ENCODE peak calls at places on chromosomes 11 and 22, in six cellular contexts. One of them, this sample, is unnamed.

GRCh38 chr11:120025606-120026335 is 112.1 kb downstream of the TRIM29 start:
- DNase-seq in CD8-positive, alpha-beta T cell: peak
- DNase-seq in tibial artery: no peak
- DNase-seq in CD4-positive, alpha-beta T cell: no peak
- DNase-seq in transverse colon: no peak
- DNase-seq in endothelial cell: no peak
- DNase-seq in this sample: no peak

GRCh38 chr11:62402226-62402625 is 16.6 kb upstream of the SCGB1A1 start:
- DNase-seq in CD8-positive, alpha-beta T cell: peak
- DNase-seq in transverse colon: peak
- DNase-seq in tibial artery: peak
- DNase-seq in CD4-positive, alpha-beta T cell: peak
- DNase-seq in endothelial cell: no peak
- DNase-seq in this sample: peak

GRCh38 chr11:67053896-67054850 is 2.5 kb upstream of the RHOD start:
- DNase-seq in CD4-positive, alpha-beta T cell: peak
- DNase-seq in endothelial cell: peak
- DNase-seq in transverse colon: peak
- DNase-seq in tibial artery: peak
- DNase-seq in CD8-positive, alpha-beta T cell: no peak
- DNase-seq in this sample: no peak

GRCh38 chr11:18239655-18240054 is 3.1 kb upstream of the SAA4 start:
- DNase-seq in endothelial cell: no peak
- DNase-seq in CD8-positive, alpha-beta T cell: no peak
- DNase-seq in tibial artery: no peak
- DNase-seq in CD4-positive, alpha-beta T cell: no peak
- DNase-seq in transverse colon: no peak
- DNase-seq in this sample: no peak

GRCh38 chr11:10770626-10771254 is 19.7 kb downstream of the CTR9 start:
- DNase-seq in transverse colon: peak
- DNase-seq in CD4-positive, alpha-beta T cell: no peak
- DNase-seq in endothelial cell: peak
- DNase-seq in tibial artery: no peak
- DNase-seq in CD8-positive, alpha-beta T cell: no peak
- DNase-seq in this sample: no peak

GRCh38 chr11:68380786-68381622 is 68.6 kb downstream of the LRP5 start:
- DNase-seq in endothelial cell: no peak
- DNase-seq in transverse colon: no peak
- DNase-seq in CD4-positive, alpha-beta T cell: no peak
- DNase-seq in CD8-positive, alpha-beta T cell: no peak
- DNase-seq in tibial artery: peak
- DNase-seq in this sample: no peak

GRCh38 chr11:57567210-57567511 is 311 bp downstream of the UBE2L6 start:
- DNase-seq in CD8-positive, alpha-beta T cell: peak
- DNase-seq in CD4-positive, alpha-beta T cell: peak
- DNase-seq in transverse colon: peak
- DNase-seq in endothelial cell: no peak
- DNase-seq in tibial artery: no peak
- DNase-seq in this sample: no peak

GRCh38 chr11:113411536-113411935 is 24.0 kb downstream of the ANKK1 start:
- DNase-seq in endothelial cell: no peak
- DNase-seq in CD8-positive, alpha-beta T cell: no peak
- DNase-seq in transverse colon: no peak
- DNase-seq in tibial artery: no peak
- DNase-seq in CD4-positive, alpha-beta T cell: no peak
- DNase-seq in this sample: no peak

GRCh38 chr11:11313426-11313825 is 39.6 kb downstream of the CSNK2A3 start:
- DNase-seq in CD8-positive, alpha-beta T cell: no peak
- DNase-seq in CD4-positive, alpha-beta T cell: no peak
- DNase-seq in tibial artery: no peak
- DNase-seq in endothelial cell: no peak
- DNase-seq in transverse colon: no peak
- DNase-seq in this sample: no peak

GRCh38 chr11:66459138-66459778 is 7.4 kb upstream of the PELI3 start:
- DNase-seq in CD8-positive, alpha-beta T cell: no peak
- DNase-seq in tibial artery: no peak
- DNase-seq in transverse colon: no peak
- DNase-seq in endothelial cell: no peak
- DNase-seq in CD4-positive, alpha-beta T cell: no peak
- DNase-seq in this sample: no peak

GRCh38 chr11:64652586-64653387 is 61.8 kb downstream of the SLC22A12 start:
- DNase-seq in transverse colon: peak
- DNase-seq in endothelial cell: peak
- DNase-seq in tibial artery: peak
- DNase-seq in CD4-positive, alpha-beta T cell: peak
- DNase-seq in CD8-positive, alpha-beta T cell: peak
- DNase-seq in this sample: no peak

GRCh38 chr11:64654439-64654838 is 63.4 kb downstream of the SLC22A12 start:
- DNase-seq in endothelial cell: no peak
- DNase-seq in transverse colon: no peak
- DNase-seq in CD4-positive, alpha-beta T cell: no peak
- DNase-seq in tibial artery: no peak
- DNase-seq in CD8-positive, alpha-beta T cell: no peak
- DNase-seq in this sample: no peak

GRCh38 chr11:64650923-64651523 is 60.0 kb downstream of the SLC22A12 start:
- DNase-seq in endothelial cell: peak
- DNase-seq in CD4-positive, alpha-beta T cell: no peak
- DNase-seq in CD8-positive, alpha-beta T cell: no peak
- DNase-seq in transverse colon: no peak
- DNase-seq in tibial artery: no peak
- DNase-seq in this sample: no peak

GRCh38 chr11:64654958-64655541 is 64.0 kb downstream of the SLC22A12 start:
- DNase-seq in CD4-positive, alpha-beta T cell: no peak
- DNase-seq in transverse colon: no peak
- DNase-seq in CD8-positive, alpha-beta T cell: no peak
- DNase-seq in endothelial cell: no peak
- DNase-seq in tibial artery: no peak
- DNase-seq in this sample: no peak

GRCh38 chr11:64653388-64653973 is 62.5 kb downstream of the SLC22A12 start:
- DNase-seq in tibial artery: no peak
- DNase-seq in transverse colon: no peak
- DNase-seq in CD4-positive, alpha-beta T cell: no peak
- DNase-seq in endothelial cell: no peak
- DNase-seq in CD8-positive, alpha-beta T cell: no peak
- DNase-seq in this sample: no peak
- TF ChIP-seq CTCF in tibial artery: no peak
- TF ChIP-seq CTCF in transverse colon: peak
- TF ChIP-seq CTCF in CD4-positive, alpha-beta T cell: no peak
- TF ChIP-seq CTCF in endothelial cell: no peak
- TF ChIP-seq CTCF in CD8-positive, alpha-beta T cell: peak
- TF ChIP-seq CTCF in this sample: peak

GRCh38 chr22:50719814-50720300 is 18.1 kb upstream of the ACR start:
- DNase-seq in tibial artery: no peak
- DNase-seq in transverse colon: no peak
- DNase-seq in CD8-positive, alpha-beta T cell: no peak
- DNase-seq in CD4-positive, alpha-beta T cell: no peak
- DNase-seq in endothelial cell: no peak
- DNase-seq in this sample: no peak

GRCh38 chr22:50716291-50717024 is 21.5 kb upstream of the ACR start:
- DNase-seq in CD8-positive, alpha-beta T cell: no peak
- DNase-seq in tibial artery: no peak
- DNase-seq in endothelial cell: no peak
- DNase-seq in transverse colon: no peak
- DNase-seq in CD4-positive, alpha-beta T cell: no peak
- DNase-seq in this sample: no peak

GRCh38 chr22:50718352-50718709 is 19.7 kb upstream of the ACR start:
- DNase-seq in transverse colon: no peak
- DNase-seq in CD8-positive, alpha-beta T cell: no peak
- DNase-seq in endothelial cell: no peak
- DNase-seq in CD4-positive, alpha-beta T cell: no peak
- DNase-seq in tibial artery: no peak
- DNase-seq in this sample: no peak

GRCh38 chr22:50715776-50716175 is 22.2 kb upstream of the ACR start:
- DNase-seq in transverse colon: no peak
- DNase-seq in CD4-positive, alpha-beta T cell: no peak
- DNase-seq in endothelial cell: no peak
- DNase-seq in tibial artery: no peak
- DNase-seq in CD8-positive, alpha-beta T cell: no peak
- DNase-seq in this sample: no peak

DNA sequence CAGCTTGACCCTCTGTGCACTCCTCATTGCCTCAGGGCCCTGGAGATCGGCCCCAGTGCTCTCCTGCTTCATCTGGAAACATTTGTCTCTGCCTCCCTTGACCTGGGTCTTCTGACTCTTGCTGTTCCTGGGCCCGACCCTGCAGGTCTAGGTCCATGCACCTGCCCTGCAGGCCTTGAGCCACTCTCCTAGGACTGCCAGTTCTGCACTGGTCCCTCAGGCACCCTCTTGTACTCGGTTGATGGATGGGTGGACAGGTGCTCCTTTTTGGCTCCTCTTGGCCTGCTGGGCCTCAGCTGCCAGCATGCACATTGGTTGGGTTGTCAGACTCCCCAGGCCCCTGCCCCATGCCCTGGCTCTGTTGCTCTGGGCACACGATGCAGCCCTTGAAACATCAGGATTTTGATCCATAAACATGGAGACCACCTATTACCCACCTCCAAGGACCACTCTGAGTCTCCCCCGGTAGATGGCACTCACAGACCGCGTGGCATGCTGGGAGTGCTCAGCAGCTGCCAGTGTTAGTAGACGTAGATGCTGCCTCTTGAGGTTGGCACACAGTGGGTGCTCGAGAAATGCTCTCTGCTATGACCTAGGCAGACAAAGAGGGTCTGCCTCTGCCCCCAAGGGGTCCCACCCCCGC is 20.2 kb upstream of the ACR start:
- DNase-seq in endothelial cell: no peak
- DNase-seq in CD4-positive, alpha-beta T cell: no peak
- DNase-seq in transverse colon: no peak
- DNase-seq in CD8-positive, alpha-beta T cell: no peak
- DNase-seq in tibial artery: no peak
- DNase-seq in this sample: no peak
- TF ChIP-seq CTCF in endothelial cell: no peak
- TF ChIP-seq CTCF in CD4-positive, alpha-beta T cell: no peak
- TF ChIP-seq CTCF in transverse colon: no peak
- TF ChIP-seq CTCF in CD8-positive, alpha-beta T cell: no peak
- TF ChIP-seq CTCF in tibial artery: no peak
- TF ChIP-seq CTCF in this sample: no peak

DNA sequence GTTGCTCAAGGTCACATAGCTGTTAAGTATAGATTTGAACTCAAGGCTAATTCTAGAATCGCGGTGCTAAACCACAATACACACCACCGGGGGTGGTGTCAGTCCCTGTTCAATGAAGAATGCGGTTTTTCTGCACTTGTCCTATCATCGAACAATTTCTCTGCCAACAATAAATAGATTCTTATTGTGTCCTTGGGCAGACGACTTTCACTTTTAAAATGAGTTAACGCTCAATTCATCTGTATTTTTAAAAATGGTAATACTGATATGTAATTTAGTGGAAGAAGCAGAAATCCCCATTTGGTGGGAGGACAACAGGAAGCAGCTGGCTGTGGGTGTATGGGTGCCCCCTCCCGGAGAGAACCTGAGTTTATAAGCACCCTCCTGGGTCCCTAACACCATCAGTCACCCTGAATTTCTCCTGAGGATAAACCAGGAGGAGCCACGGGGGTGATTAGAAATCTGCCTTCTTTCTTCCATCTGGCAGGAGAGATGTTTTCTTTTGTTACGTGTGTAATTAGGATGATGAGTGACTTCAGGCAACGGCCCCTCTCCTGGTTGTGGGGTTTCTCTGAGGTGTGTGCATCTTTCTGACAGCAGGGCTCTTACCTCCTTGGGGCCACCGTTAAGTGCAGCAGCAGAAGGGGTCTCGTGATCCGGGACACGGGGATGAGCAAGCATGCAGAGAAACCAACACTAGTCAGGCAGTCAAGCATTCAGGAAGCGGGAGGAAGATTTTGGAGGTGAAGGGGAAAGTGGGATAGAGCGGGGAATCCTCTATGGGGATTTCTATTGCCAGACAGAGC is 87.7 kb downstream of the GRAMD1B start:
- DNase-seq in endothelial cell: no peak
- DNase-seq in tibial artery: no peak
- DNase-seq in transverse colon: no peak
- DNase-seq in CD8-positive, alpha-beta T cell: no peak
- DNase-seq in CD4-positive, alpha-beta T cell: no peak
- DNase-seq in this sample: no peak
- TF ChIP-seq CTCF in endothelial cell: no peak
- TF ChIP-seq CTCF in tibial artery: no peak
- TF ChIP-seq CTCF in transverse colon: no peak
- TF ChIP-seq CTCF in CD8-positive, alpha-beta T cell: no peak
- TF ChIP-seq CTCF in CD4-positive, alpha-beta T cell: no peak
- TF ChIP-seq CTCF in this sample: no peak

GRCh38 chr22:39309364-39309861 is 10.0 kb downstream of the RPL3 start:
- DNase-seq in tibial artery: no peak
- DNase-seq in CD8-positive, alpha-beta T cell: no peak
- DNase-seq in CD4-positive, alpha-beta T cell: no peak
- DNase-seq in endothelial cell: no peak
- DNase-seq in transverse colon: no peak
- DNase-seq in this sample: no peak

GRCh38 chr22:39303358-39303757 is 16.1 kb downstream of the RPL3 start:
- DNase-seq in tibial artery: no peak
- DNase-seq in transverse colon: no peak
- DNase-seq in endothelial cell: no peak
- DNase-seq in CD4-positive, alpha-beta T cell: no peak
- DNase-seq in CD8-positive, alpha-beta T cell: no peak
- DNase-seq in this sample: no peak

GRCh38 chr22:39308614-39309363 is 10.6 kb downstream of the RPL3 start:
- DNase-seq in transverse colon: peak
- DNase-seq in CD8-positive, alpha-beta T cell: no peak
- DNase-seq in tibial artery: peak
- DNase-seq in endothelial cell: no peak
- DNase-seq in CD4-positive, alpha-beta T cell: no peak
- DNase-seq in this sample: no peak

GRCh38 chr22:39303892-39304671 is 15.3 kb downstream of the RPL3 start:
- DNase-seq in tibial artery: no peak
- DNase-seq in CD8-positive, alpha-beta T cell: no peak
- DNase-seq in CD4-positive, alpha-beta T cell: no peak
- DNase-seq in transverse colon: no peak
- DNase-seq in endothelial cell: no peak
- DNase-seq in this sample: no peak

DNA sequence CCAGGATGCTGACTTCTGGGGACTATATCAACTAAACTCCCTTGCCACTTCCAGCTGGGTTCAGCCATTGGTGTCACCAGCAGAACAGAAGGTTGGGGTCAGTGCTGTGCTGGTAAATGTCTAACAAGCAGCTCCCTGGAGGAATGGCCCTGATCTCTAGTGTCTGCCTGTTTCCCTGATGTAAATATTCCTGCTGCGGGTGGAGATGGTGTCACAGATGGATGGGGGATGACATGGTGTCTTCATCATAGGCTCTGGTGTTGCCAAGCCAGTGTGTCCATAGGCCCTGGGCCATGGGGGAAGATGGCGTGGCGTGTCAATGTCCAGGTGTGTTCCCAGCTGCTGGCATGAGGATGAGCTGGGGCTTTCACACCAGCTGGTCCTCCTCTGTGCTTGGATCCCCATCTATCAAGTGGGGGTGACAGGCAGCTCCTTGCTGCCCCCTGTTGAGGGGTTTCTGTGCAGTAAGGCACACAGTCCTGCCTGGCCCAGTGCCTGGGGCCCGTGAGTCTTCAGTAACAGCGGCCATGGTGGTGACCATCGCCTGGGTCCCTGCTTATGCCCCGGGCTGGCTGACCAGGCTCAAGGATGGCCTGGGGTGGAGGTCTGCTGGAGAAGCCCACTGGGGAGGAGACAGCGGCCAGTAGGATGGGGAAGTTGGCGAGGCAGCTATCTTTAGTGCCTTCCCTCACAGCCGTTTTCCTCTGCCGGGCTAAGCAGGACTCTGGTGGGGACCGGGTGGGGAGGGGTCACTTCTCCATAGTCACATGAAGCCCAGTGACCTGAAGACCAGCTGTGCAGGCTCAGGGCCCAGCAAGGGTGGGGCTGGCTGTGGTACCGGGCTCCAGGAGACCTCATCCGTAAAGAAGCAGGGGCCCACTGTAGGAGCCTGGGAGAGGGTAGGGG is 12.7 kb downstream of the RPL3 start:
- DNase-seq in CD4-positive, alpha-beta T cell: peak
- DNase-seq in tibial artery: no peak
- DNase-seq in CD8-positive, alpha-beta T cell: peak
- DNase-seq in transverse colon: peak
- DNase-seq in endothelial cell: peak
- DNase-seq in this sample: no peak
- TF ChIP-seq CTCF in CD4-positive, alpha-beta T cell: peak
- TF ChIP-seq CTCF in tibial artery: no peak
- TF ChIP-seq CTCF in CD8-positive, alpha-beta T cell: no peak
- TF ChIP-seq CTCF in transverse colon: no peak
- TF ChIP-seq CTCF in endothelial cell: peak
- TF ChIP-seq CTCF in this sample: peak